ENCODE peak calls at places on chromosomes 16 and 17, in eight cellular contexts. J is adrenal gland, N is lung, P is uterus, H is aorta, O is tibial nerve, Z is mucosa of descending colon, L is GM12865. B is an unnamed sample.

GRCh38 chr17:81129289-81129688 is 36.0 kb upstream of the PVALEF start:
- DNase-seq in J (no peak), N (no peak), P (no peak), H (no peak), O (no peak), Z (no peak), L (no peak), B (no peak)

GRCh38 chr16:66491716-66492064 is 58.2 kb downstream of the TK2 start:
- DNase-seq in J (no peak), N (no peak), P (no peak), H (peak), O (no peak), Z (no peak), L (no peak), B (no peak)

GRCh38 chr17:18028684-18029540 is 10.1 kb downstream of the ATPAF2 start:
- DNase-seq in J (no peak), N (no peak), P (no peak), H (no peak), O (no peak), Z (no peak), L (no peak), B (no peak)

GRCh38 chr16:1673424-1674151 is 4.5 kb upstream of the JPT2 start:
- DNase-seq in J (no peak), N (no peak), P (no peak), H (no peak), O (no peak), Z (no peak), L (no peak), B (no peak)

GRCh38 chr17:35160354-35161201 is 13.0 kb downstream of the UNC45B start:
- DNase-seq in J (no peak), N (no peak), P (no peak), H (peak), O (no peak), Z (no peak), L (no peak), B (no peak)

GRCh38 chr16:14302399-14303181 is 231.5 kb downstream of the MRTFB start:
- DNase-seq in J (peak), N (no peak), P (peak), H (peak), O (no peak), Z (peak), L (peak), B (no peak)

GRCh38 chr16:86946396-86946795 is 368.0 kb downstream of the FOXL1 start:
- DNase-seq in J (no peak), N (no peak), P (no peak), H (peak), O (no peak), Z (no peak), L (no peak), B (no peak)

GRCh38 chr17:15436399-15437369 is 30.7 kb downstream of the CDRT4 start:
- DNase-seq in J (peak), N (peak), P (peak), H (no peak), O (peak), Z (peak), L (peak), B (peak)

GRCh38 chr17:42846594-42847280 is 2.4 kb downstream of the AOC2 start:
- DNase-seq in J (peak), N (no peak), P (no peak), H (no peak), O (no peak), Z (no peak), L (no peak), B (no peak)

GRCh38 chr17:57988301-57989010 is 402 bp upstream of the VEZF1 start:
- DNase-seq in J (peak), N (peak), P (peak), H (peak), O (peak), Z (peak), L (peak), B (peak)

GRCh38 chr17:83200231-83200699 is 120.9 kb downstream of the METRNL start:
- DNase-seq in J (peak), N (peak), P (peak), H (peak), O (peak), Z (peak), L (peak), B (peak)

GRCh38 chr16:2432286-2432685 is 3.0 kb downstream of the CCNF start:
- DNase-seq in J (no peak), N (no peak), P (no peak), H (no peak), O (no peak), Z (no peak), L (no peak), B (no peak)

GRCh38 chr16:11168386-11169065 is 87.5 kb downstream of the SOCS1 start:
- DNase-seq in J (peak), N (no peak), P (no peak), H (no peak), O (no peak), Z (no peak), L (no peak), B (no peak)

GRCh38 chr16:24075929-24076716 is 180.0 kb upstream of the CACNG3 start:
- DNase-seq in J (no peak), N (no peak), P (no peak), H (no peak), O (no peak), Z (no peak), L (peak), B (no peak)

GRCh38 chr17:33777674-33778073 is 477.4 kb upstream of the CCL2 start:
- DNase-seq in J (no peak), N (no peak), P (no peak), H (no peak), O (no peak), Z (no peak), L (no peak), B (no peak)

GRCh38 chr16:87057291-87057881 is 259.8 kb downstream of the C16orf95 start:
- DNase-seq in J (no peak), N (no peak), P (no peak), H (no peak), O (no peak), Z (no peak), L (no peak), B (no peak)

DNA sequence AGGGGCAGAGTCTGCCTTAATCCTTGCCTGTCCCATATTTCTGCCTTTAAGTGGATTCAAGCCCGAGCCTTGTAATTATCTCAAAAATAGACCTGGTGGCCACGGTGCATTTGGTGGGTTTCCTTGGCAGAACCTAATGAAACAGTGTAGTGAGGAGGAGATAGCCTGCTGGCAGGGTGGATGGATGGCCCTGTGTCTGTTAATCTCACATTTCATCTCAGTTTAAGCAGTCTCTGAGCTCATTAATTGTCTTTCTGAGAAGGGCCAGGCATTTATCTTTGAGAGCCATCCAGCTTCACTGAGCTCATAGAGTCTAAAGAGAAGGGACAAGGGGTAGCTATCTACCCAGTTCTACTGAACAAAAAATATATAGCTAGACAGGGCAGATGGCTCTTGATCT is 364.0 kb upstream of the EEF2KMT start:
- DNase-seq in J (no peak), N (no peak), P (no peak), H (no peak), O (no peak), Z (no peak), L (no peak), B (no peak)
- H3K4me3 ChIP-seq in J (no peak), N (no peak), P (no peak), H (no peak), O (no peak), Z (no peak), L (no peak), B (no peak)

GRCh38 chr17:50149099-50149424 is 1.4 kb downstream of the PPP1R9B start:
- DNase-seq in J (no peak), N (no peak), P (no peak), H (no peak), O (no peak), Z (no peak), L (no peak), B (no peak)
- H3K4me3 ChIP-seq in J (peak), N (peak), P (peak), H (peak), O (peak), Z (peak), L (peak), B (peak)

DNA sequence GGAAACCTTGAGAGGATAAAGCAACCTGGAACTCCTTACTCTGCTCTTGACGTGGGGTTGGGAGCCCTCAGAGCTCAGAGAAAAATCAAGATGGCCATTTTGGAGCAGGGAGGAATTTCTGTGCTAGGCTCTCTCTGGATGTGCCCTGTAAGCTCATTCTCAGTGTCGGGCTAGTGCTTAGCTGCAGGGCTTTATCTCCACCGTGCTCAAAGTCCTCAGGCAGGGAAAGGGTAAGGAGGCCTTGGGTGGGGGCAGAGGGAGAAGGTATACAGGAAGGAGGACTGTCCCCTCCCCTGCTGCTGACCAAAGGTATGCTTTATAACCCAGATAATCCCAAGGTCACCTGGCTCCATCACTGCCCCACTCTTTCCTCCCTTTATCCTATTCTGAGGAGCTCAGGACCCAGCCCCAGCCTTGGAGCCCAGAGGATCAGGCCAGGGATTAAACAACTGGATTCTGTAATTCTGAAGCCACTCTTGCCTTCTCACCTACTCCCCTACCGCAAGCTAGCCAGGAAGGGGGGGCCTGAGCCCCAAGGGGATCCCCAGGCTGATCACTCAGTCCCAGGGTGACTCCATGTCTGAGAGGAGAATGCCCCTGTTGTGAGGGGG is 1.1 kb downstream of the DHRS11 start:
- DNase-seq in J (no peak), N (no peak), P (no peak), H (no peak), O (no peak), Z (peak), L (no peak), B (no peak)
- H3K4me3 ChIP-seq in J (no peak), N (no peak), P (peak), H (no peak), O (peak), Z (peak), L (peak), B (peak)

GRCh38 chr16:56923481-56923880 is 8.5 kb upstream of the HERPUD1 start:
- DNase-seq in J (no peak), N (no peak), P (no peak), H (no peak), O (no peak), Z (no peak), L (no peak), B (no peak)
- H3K4me3 ChIP-seq in J (no peak), N (no peak), P (no peak), H (no peak), O (no peak), Z (no peak), L (no peak), B (no peak)

GRCh38 chr16:321532-321931 is 31.0 kb downstream of the AXIN1 start:
- DNase-seq in J (no peak), N (no peak), P (no peak), H (no peak), O (no peak), Z (no peak), L (no peak), B (no peak)
- H3K4me3 ChIP-seq in J (no peak), N (no peak), P (no peak), H (no peak), O (no peak), Z (no peak), L (no peak), B (no peak)